ENCODE peak calls at places on chromosomes 1 and 21, in four cellular contexts. One of them, this sample, is unnamed.

GRCh38 chr1:215607412-215607811 is 40.3 kb downstream of the KCTD3 start:
- DNase-seq in K562: no peak
- DNase-seq in H1: no peak
- DNase-seq in GM12878: no peak
- DNase-seq in this sample: no peak

GRCh38 chr1:180165509-180166435 is 11.1 kb downstream of the QSOX1 start:
- DNase-seq in H1: no peak
- DNase-seq in K562: no peak
- DNase-seq in GM12878: no peak
- DNase-seq in this sample: no peak

GRCh38 chr1:78619803-78620579 is at the start of gene IFI44L:
- DNase-seq in H1: no peak
- DNase-seq in GM12878: peak; percentile 89
- DNase-seq in K562: no peak
- DNase-seq in this sample: no peak

GRCh38 chr1:200039849-200040479 is 12.5 kb downstream of the NR5A2 start:
- DNase-seq in GM12878: no peak
- DNase-seq in H1: no peak
- DNase-seq in K562: no peak
- DNase-seq in this sample: no peak

GRCh38 chr1:107538502-107538901 is 397.7 kb downstream of the NTNG1 start:
- DNase-seq in H1: no peak
- DNase-seq in GM12878: no peak
- DNase-seq in K562: no peak
- DNase-seq in this sample: no peak

GRCh38 chr1:121458291-121459048 is 273.7 kb downstream of the SRGAP2C start:
- DNase-seq in K562: no peak
- DNase-seq in GM12878: peak; percentile 58
- DNase-seq in H1: no peak
- DNase-seq in this sample: no peak

GRCh38 chr1:61043010-61043820 is 39.1 kb upstream of the NFIA start:
- DNase-seq in K562: no peak
- DNase-seq in H1: no peak
- DNase-seq in GM12878: no peak
- DNase-seq in this sample: peak; percentile 37

GRCh38 chr1:72357411-72357810 is 75.1 kb upstream of the NEGR1 start:
- DNase-seq in GM12878: no peak
- DNase-seq in K562: no peak
- DNase-seq in H1: no peak
- DNase-seq in this sample: no peak

GRCh38 chr1:31127266-31127665 is 61.7 kb upstream of the PUM1 start:
- DNase-seq in GM12878: no peak
- DNase-seq in H1: no peak
- DNase-seq in K562: no peak
- DNase-seq in this sample: no peak

GRCh38 chr1:34367954-34368353 is 191.2 kb downstream of the C1orf94 start:
- DNase-seq in K562: no peak
- DNase-seq in GM12878: no peak
- DNase-seq in H1: no peak
- DNase-seq in this sample: no peak

GRCh38 chr1:35726814-35727433 is 8.2 kb upstream of the C1orf216 start:
- DNase-seq in K562: peak; percentile 70
- DNase-seq in H1: no peak
- DNase-seq in GM12878: no peak
- DNase-seq in this sample: peak; percentile 53

GRCh38 chr1:103569493-103569892 is 1.9 kb upstream of the AMY2B start:
- DNase-seq in GM12878: no peak
- DNase-seq in H1: no peak
- DNase-seq in K562: no peak
- DNase-seq in this sample: no peak

GRCh38 chr1:239955431-239955830 is 136.3 kb upstream of the FMN2 start:
- DNase-seq in H1: no peak
- DNase-seq in GM12878: no peak
- DNase-seq in K562: no peak
- DNase-seq in this sample: no peak

GRCh38 chr1:23242414-23242813 is 25.1 kb upstream of the HTR1D start:
- DNase-seq in H1: no peak
- DNase-seq in GM12878: no peak
- DNase-seq in K562: no peak
- DNase-seq in this sample: no peak

GRCh38 chr1:161427733-161428516 is 60.2 kb upstream of the CFAP126 start:
- DNase-seq in H1: no peak
- DNase-seq in K562: peak; percentile 58
- DNase-seq in GM12878: peak; percentile 72
- DNase-seq in this sample: peak; percentile 35

GRCh38 chr1:24468605-24469004 is 34.0 kb upstream of the RCAN3 start:
- DNase-seq in K562: no peak
- DNase-seq in GM12878: no peak
- DNase-seq in H1: no peak
- DNase-seq in this sample: no peak

GRCh38 chr1:168729405-168729802 is 398 bp upstream of the DPT start:
- DNase-seq in H1: no peak
- DNase-seq in K562: no peak
- DNase-seq in GM12878: no peak
- DNase-seq in this sample: no peak

GRCh38 chr1:203669739-203670138 is 43.1 kb downstream of the ATP2B4 start:
- DNase-seq in GM12878: no peak
- DNase-seq in K562: no peak
- DNase-seq in H1: no peak
- DNase-seq in this sample: peak; percentile 73

GRCh38 chr1:235834620-235835019 is 32.1 kb downstream of the LYST start:
- DNase-seq in K562: no peak
- DNase-seq in H1: no peak
- DNase-seq in GM12878: no peak
- DNase-seq in this sample: no peak

GRCh38 chr1:183699643-183700160 is 46.6 kb upstream of the APOBEC4 start:
- DNase-seq in K562: no peak
- DNase-seq in GM12878: no peak
- DNase-seq in H1: no peak
- DNase-seq in this sample: peak; percentile 99

GRCh38 chr1:245997471-245998258 is 509.4 kb downstream of the SMYD3 start:
- DNase-seq in GM12878: no peak
- DNase-seq in K562: no peak
- DNase-seq in H1: no peak
- DNase-seq in this sample: no peak

GRCh38 chr1:225454067-225454618 is 26.3 kb upstream of the LBR start:
- DNase-seq in GM12878: no peak
- DNase-seq in H1: no peak
- DNase-seq in K562: no peak
- DNase-seq in this sample: peak; percentile 65

GRCh38 chr1:61419681-61420080 is 305.3 kb downstream of the TM2D1 start:
- DNase-seq in H1: no peak
- DNase-seq in GM12878: no peak
- DNase-seq in K562: no peak
- DNase-seq in this sample: no peak

DNA sequence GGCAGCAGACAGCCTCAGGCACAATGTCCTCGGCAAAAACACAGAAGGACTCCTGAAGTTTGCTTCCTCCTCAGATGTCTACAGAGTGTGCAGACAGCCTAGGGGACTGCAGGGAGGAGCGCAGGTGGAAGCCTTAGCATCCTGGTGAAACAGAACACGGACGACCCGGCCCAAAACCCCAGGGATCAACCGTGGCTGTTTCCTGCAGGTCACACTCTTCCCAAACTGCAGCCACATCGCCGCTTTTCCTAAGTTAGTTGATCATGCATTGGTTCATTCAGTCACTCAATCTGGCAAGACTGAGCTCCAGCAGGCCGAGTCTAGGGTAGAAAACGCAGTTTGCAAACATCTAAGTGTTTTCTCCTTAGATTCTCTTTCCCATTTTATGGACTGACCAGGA is 33.4 kb downstream of the FHAD1 start:
- DNase-seq in H1: no peak
- DNase-seq in GM12878: no peak
- DNase-seq in K562: no peak
- DNase-seq in this sample: no peak
- TF ChIP-seq KDM1A in H1: no peak
- TF ChIP-seq KDM1A in GM12878: no peak
- TF ChIP-seq KDM1A in K562: no peak
- TF ChIP-seq KDM1A in this sample: no peak

GRCh38 chr1:162502928-162503327 is 5.3 kb downstream of the UHMK1 start:
- DNase-seq in K562: no peak
- DNase-seq in H1: no peak
- DNase-seq in GM12878: no peak
- DNase-seq in this sample: no peak
- TF ChIP-seq RAD21 in K562: no peak
- TF ChIP-seq RAD21 in H1: no peak
- TF ChIP-seq RAD21 in GM12878: no peak
- TF ChIP-seq RAD21 in this sample: no peak

DNA sequence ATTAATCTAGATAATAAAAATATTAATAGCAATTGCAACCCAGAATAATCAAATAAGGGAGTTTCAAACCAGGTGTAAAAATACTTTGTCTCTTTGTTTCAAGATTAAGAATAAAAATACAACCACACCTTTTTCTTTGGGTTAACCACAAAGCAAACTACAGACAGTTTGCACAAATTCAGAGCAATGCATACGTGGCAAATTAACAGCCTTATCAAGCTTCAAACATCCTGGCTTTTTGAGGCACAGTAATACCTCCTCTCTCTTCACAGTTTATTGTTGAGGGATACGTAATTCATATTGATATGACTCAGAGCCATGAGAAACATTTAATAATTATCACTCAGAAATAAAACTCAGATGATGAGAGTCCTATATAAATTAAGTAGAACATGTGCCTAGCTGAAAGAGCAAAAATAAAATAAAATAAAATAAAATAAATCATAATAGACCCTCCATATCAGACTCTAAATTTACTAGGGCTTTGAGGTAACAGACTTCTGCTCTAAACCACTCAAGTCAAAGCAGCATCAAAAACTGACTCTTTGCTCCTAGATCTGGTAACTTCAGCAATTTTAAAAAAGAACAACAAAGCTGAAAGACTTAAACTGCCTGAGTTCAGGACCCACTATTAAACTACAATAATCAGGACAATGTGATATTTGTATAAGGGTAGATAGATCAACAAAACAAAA is 11.4 kb downstream of the EDEM3 start:
- DNase-seq in GM12878: peak; percentile 57
- DNase-seq in H1: no peak
- DNase-seq in K562: peak; percentile 31
- DNase-seq in this sample: no peak
- H3K9ac ChIP-seq in GM12878: peak overlapping the region; percentile 38
- H3K9ac ChIP-seq in H1: no peak overlapping the region
- H3K9ac ChIP-seq in K562: peak overlapping the region; percentile 16
- H3K9ac ChIP-seq in this sample: no peak overlapping the region

GRCh38 chr1:28582248-28582615 is 9.8 kb upstream of the RAB42 start:
- DNase-seq in K562: no peak
- DNase-seq in GM12878: no peak
- DNase-seq in H1: no peak
- DNase-seq in this sample: no peak
- TF ChIP-seq KDM1A in K562: no peak
- TF ChIP-seq KDM1A in GM12878: no peak
- TF ChIP-seq KDM1A in H1: no peak
- TF ChIP-seq KDM1A in this sample: no peak

GRCh38 chr1:68145418-68146126 is 86.8 kb downstream of the WLS start:
- DNase-seq in GM12878: no peak
- DNase-seq in H1: no peak
- DNase-seq in K562: no peak
- DNase-seq in this sample: no peak
- TF ChIP-seq RAD21 in GM12878: no peak
- TF ChIP-seq RAD21 in H1: no peak
- TF ChIP-seq RAD21 in K562: no peak
- TF ChIP-seq RAD21 in this sample: no peak

GRCh38 chr1:54950361-54951163 is 29.9 kb upstream of the TMEM61 start:
- DNase-seq in K562: peak; percentile 70
- DNase-seq in H1: peak; percentile 50
- DNase-seq in GM12878: peak; percentile 27
- DNase-seq in this sample: peak; percentile 84
- H3K9ac ChIP-seq in K562: no peak overlapping the region
- H3K9ac ChIP-seq in H1: no peak overlapping the region
- H3K9ac ChIP-seq in GM12878: no peak overlapping the region
- H3K9ac ChIP-seq in this sample: peak overlapping the region; percentile 59

GRCh38 chr21:46124926-46125845 is 27.3 kb downstream of the COL6A2 start:
- DNase-seq in GM12878: no peak
- DNase-seq in H1: no peak
- DNase-seq in K562: no peak
- DNase-seq in this sample: no peak

GRCh38 chr21:46122241-46122671 is 24.3 kb downstream of the COL6A2 start:
- DNase-seq in K562: no peak
- DNase-seq in GM12878: no peak
- DNase-seq in H1: no peak
- DNase-seq in this sample: no peak

GRCh38 chr21:46125846-46126301 is 28.0 kb downstream of the COL6A2 start:
- DNase-seq in GM12878: no peak
- DNase-seq in H1: no peak
- DNase-seq in K562: no peak
- DNase-seq in this sample: no peak

GRCh38 chr21:46122758-46123683 is 25.1 kb downstream of the COL6A2 start:
- DNase-seq in H1: no peak
- DNase-seq in K562: no peak
- DNase-seq in GM12878: no peak
- DNase-seq in this sample: no peak

DNA sequence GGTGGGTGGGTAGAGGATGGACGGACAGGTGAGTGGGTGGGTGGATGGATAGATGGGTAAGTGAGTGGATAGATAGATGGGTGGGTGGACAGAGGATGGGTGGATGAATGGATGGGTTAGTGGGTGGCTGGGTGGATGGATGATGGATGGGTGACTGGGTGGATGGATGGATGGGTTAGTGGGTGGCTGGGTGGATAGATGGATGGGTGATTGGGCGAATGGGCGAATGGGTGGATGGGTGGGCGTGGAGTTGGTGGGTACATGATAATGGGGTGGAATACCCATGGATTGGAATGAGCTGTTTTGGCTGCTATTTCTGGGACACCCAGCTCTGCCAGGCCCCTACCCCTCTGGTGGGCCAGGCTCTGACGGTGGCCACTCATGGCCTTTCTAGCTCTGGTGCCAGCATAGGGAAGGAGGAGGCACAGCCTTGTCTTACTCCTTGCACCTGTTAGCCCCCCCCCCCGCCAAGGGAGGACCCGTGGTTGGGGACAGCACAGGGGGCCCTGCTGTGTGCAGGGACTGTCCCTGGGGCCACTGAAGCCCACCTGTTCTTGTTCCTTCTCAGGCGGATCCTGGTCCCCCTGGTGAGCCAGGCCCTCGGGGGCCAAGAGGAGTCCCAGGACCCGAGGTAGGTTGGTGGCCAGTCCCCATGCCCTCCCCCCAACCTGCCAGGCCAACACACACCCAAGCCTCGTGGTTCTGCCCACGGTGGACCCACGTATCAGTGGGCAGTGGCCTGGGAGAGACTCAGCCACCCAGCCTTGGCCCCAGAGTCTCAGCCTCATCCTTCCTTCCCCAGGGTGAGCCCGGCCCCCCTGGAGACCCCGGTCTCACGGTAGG is 26.4 kb downstream of the COL6A2 start:
- DNase-seq in GM12878: no peak
- DNase-seq in H1: no peak
- DNase-seq in K562: no peak
- DNase-seq in this sample: no peak
- TF ChIP-seq KDM1A in GM12878: no peak
- TF ChIP-seq KDM1A in H1: no peak
- TF ChIP-seq KDM1A in K562: no peak
- TF ChIP-seq KDM1A in this sample: no peak

DNA sequence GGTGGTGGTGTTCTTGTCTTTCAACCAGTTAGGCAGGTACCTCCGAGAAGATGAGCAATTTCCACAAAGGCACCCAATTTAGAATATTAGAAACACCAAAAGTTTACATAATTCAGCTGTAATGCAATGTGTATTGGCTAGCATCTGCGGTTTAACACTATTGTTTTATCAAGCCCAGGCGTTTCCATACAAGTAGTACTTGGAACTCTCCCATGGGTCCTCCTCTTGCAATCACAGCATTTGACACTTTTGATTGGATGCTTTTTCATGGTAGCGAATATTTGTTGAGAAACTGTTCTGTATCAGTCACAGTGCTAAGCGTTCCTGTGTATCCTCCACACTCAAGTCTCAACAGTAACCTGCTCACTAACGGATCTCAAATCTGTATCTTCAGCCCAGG is 20.1 kb upstream of the MAP1LC3C start:
- DNase-seq in GM12878: no peak
- DNase-seq in H1: no peak
- DNase-seq in K562: no peak
- DNase-seq in this sample: no peak
- TF ChIP-seq RAD21 in GM12878: no peak
- TF ChIP-seq RAD21 in H1: no peak
- TF ChIP-seq RAD21 in K562: no peak
- TF ChIP-seq RAD21 in this sample: no peak